ENCODE peak calls at places on chromosome 6, in six cellular contexts. One of them, this sample, is unnamed.

GRCh38 chr6:107730683-107731314 is 93.3 kb downstream of the SCML4 start:
- DNase-seq in ACHN: no peak
- DNase-seq in breast epithelium: no peak
- DNase-seq in ELR: no peak
- DNase-seq in NCI-H1092 treated with DMSO at 0.1 percent for 48 hours: no peak
- DNase-seq in body of pancreas: no peak
- DNase-seq in this sample: no peak

GRCh38 chr6:46637145-46637544 is 15.5 kb downstream of the CYP39A1 start:
- DNase-seq in ACHN: no peak
- DNase-seq in breast epithelium: no peak
- DNase-seq in ELR: peak; percentile 63
- DNase-seq in NCI-H1092 treated with DMSO at 0.1 percent for 48 hours: no peak
- DNase-seq in body of pancreas: no peak
- DNase-seq in this sample: no peak

GRCh38 chr6:149950423-149950822 is 8.6 kb downstream of the ULBP2 start:
- DNase-seq in ACHN: no peak
- DNase-seq in breast epithelium: no peak
- DNase-seq in ELR: no peak
- DNase-seq in NCI-H1092 treated with DMSO at 0.1 percent for 48 hours: no peak
- DNase-seq in body of pancreas: no peak
- DNase-seq in this sample: no peak

GRCh38 chr6:66992660-66993059 is 1285.6 kb upstream of the EYS start:
- DNase-seq in ACHN: no peak
- DNase-seq in breast epithelium: no peak
- DNase-seq in ELR: no peak
- DNase-seq in NCI-H1092 treated with DMSO at 0.1 percent for 48 hours: no peak
- DNase-seq in body of pancreas: no peak
- DNase-seq in this sample: no peak

GRCh38 chr6:33817520-33817919 is 13.7 kb upstream of the MLN start:
- DNase-seq in ACHN: no peak
- DNase-seq in breast epithelium: no peak
- DNase-seq in ELR: no peak
- DNase-seq in NCI-H1092 treated with DMSO at 0.1 percent for 48 hours: peak; percentile 26
- DNase-seq in body of pancreas: no peak
- DNase-seq in this sample: no peak

GRCh38 chr6:77368660-77369313 is 94.5 kb downstream of the HTR1B start:
- DNase-seq in ACHN: no peak
- DNase-seq in breast epithelium: peak; percentile 24
- DNase-seq in ELR: peak; percentile 72
- DNase-seq in NCI-H1092 treated with DMSO at 0.1 percent for 48 hours: no peak
- DNase-seq in body of pancreas: peak; percentile 45
- DNase-seq in this sample: no peak

GRCh38 chr6:149563928-149564325 is 2.2 kb upstream of the GINM1 start:
- DNase-seq in ACHN: no peak
- DNase-seq in breast epithelium: no peak
- DNase-seq in ELR: no peak
- DNase-seq in NCI-H1092 treated with DMSO at 0.1 percent for 48 hours: no peak
- DNase-seq in body of pancreas: no peak
- DNase-seq in this sample: no peak

GRCh38 chr6:4021862-4022715 is 56.8 kb downstream of the FAM217A start:
- DNase-seq in ACHN: peak; percentile 31
- DNase-seq in breast epithelium: no peak
- DNase-seq in ELR: peak; percentile 54
- DNase-seq in NCI-H1092 treated with DMSO at 0.1 percent for 48 hours: no peak
- DNase-seq in body of pancreas: no peak
- DNase-seq in this sample: no peak

GRCh38 chr6:134466751-134467525 is 149.0 kb upstream of the SGK1 start:
- DNase-seq in ACHN: peak; percentile 4
- DNase-seq in breast epithelium: no peak
- DNase-seq in ELR: peak; percentile 68
- DNase-seq in NCI-H1092 treated with DMSO at 0.1 percent for 48 hours: peak; percentile 66
- DNase-seq in body of pancreas: peak; percentile 19
- DNase-seq in this sample: no peak

GRCh38 chr6:34324738-34325444 is 67.6 kb downstream of the NUDT3 start:
- DNase-seq in ACHN: no peak
- DNase-seq in breast epithelium: no peak
- DNase-seq in ELR: no peak
- DNase-seq in NCI-H1092 treated with DMSO at 0.1 percent for 48 hours: no peak
- DNase-seq in body of pancreas: no peak
- DNase-seq in this sample: no peak

GRCh38 chr6:105326838-105327745 is 75.8 kb downstream of the PREP start:
- DNase-seq in ACHN: peak; percentile 66
- DNase-seq in breast epithelium: peak; percentile 71
- DNase-seq in ELR: peak; percentile 86
- DNase-seq in NCI-H1092 treated with DMSO at 0.1 percent for 48 hours: peak; percentile 83
- DNase-seq in body of pancreas: peak; percentile 56
- DNase-seq in this sample: no peak

GRCh38 chr6:154138806-154139205 is 99.8 kb downstream of the OPRM1 start:
- DNase-seq in ACHN: no peak
- DNase-seq in breast epithelium: no peak
- DNase-seq in ELR: no peak
- DNase-seq in NCI-H1092 treated with DMSO at 0.1 percent for 48 hours: no peak
- DNase-seq in body of pancreas: no peak
- DNase-seq in this sample: no peak

GRCh38 chr6:165663736-165664552 is 903 bp upstream of the PDE10A start:
- DNase-seq in ACHN: peak; percentile 37
- DNase-seq in breast epithelium: no peak
- DNase-seq in ELR: no peak
- DNase-seq in NCI-H1092 treated with DMSO at 0.1 percent for 48 hours: no peak
- DNase-seq in body of pancreas: no peak
- DNase-seq in this sample: no peak